ENCODE peak calls at places on chromosomes 16 and 17, in five cellular contexts. G, O, N, A and E are unnamed samples.

GRCh38 chr17:64628641-64629040 is 33.5 kb downstream of the SMURF2 start:
- DNase-seq in G (no peak), N (no peak), O (no peak), A (no peak), E (no peak)

GRCh38 chr17:29263916-29264315 is 17.3 kb downstream of the CRYBA1 start:
- DNase-seq in N (no peak), O (no peak), A (no peak), G (no peak), E (no peak)

GRCh38 chr17:48484850-48485249 is 46.0 kb downstream of the HOXB1 start:
- DNase-seq in O (no peak), G (no peak), A (no peak), N (no peak), E (no peak)

GRCh38 chr17:4488989-4489595 is 9.6 kb upstream of the SPNS2 start:
- DNase-seq in O (peak), N (no peak), G (no peak), A (no peak), E (no peak)

GRCh38 chr17:79988163-79988971 is 47.3 kb downstream of the TBC1D16 start:
- DNase-seq in N (peak), O (peak), G (no peak), A (no peak), E (peak)

GRCh38 chr17:15908378-15908777 is 36.6 kb upstream of the ADORA2B start:
- DNase-seq in O (no peak), A (no peak), N (no peak), G (no peak), E (no peak)

GRCh38 chr16:31874354-31875111 is 926 bp downstream of the ZNF267 start:
- DNase-seq in A (peak), G (no peak), O (peak), N (no peak), E (peak)

GRCh38 chr17:4492762-4493561 is 5.7 kb upstream of the SPNS2 start:
- DNase-seq in G (no peak), A (no peak), N (peak), O (peak), E (peak)

GRCh38 chr16:11359370-11359769 is 14.1 kb downstream of the RMI2 start:
- DNase-seq in A (no peak), G (no peak), O (peak), N (no peak), E (peak)

GRCh38 chr17:79082311-79083190 is 7.9 kb downstream of the ENGASE start:
- DNase-seq in G (no peak), O (peak), A (peak), N (peak), E (peak)

GRCh38 chr16:1776672-1776955 is 3.7 kb upstream of the MRPS34 start:
- DNase-seq in G (no peak), N (peak), A (no peak), O (no peak), E (no peak)

GRCh38 chr17:41537614-41537954 is 9.5 kb upstream of the KRT19 start:
- DNase-seq in N (no peak), G (no peak), O (no peak), A (no peak), E (no peak)

GRCh38 chr16:69691980-69692911 is 34.1 kb downstream of the NQO1 start:
- DNase-seq in G (no peak), N (no peak), A (no peak), O (no peak), E (no peak)

GRCh38 chr16:49969356-49970030 is 55.5 kb upstream of the CNEP1R1 start:
- DNase-seq in G (no peak), N (no peak), A (no peak), O (no peak), E (no peak)

GRCh38 chr17:10305336-10306096 is 67.3 kb downstream of the MYH13 start:
- DNase-seq in A (no peak), O (no peak), N (no peak), G (no peak), E (no peak)

GRCh38 chr17:41678907-41679739 is 9.6 kb upstream of the EIF1 start:
- DNase-seq in N (no peak), O (no peak), G (no peak), A (no peak), E (peak)

GRCh38 chr17:13385481-13385907 is 216.2 kb downstream of the HS3ST3A1 start:
- DNase-seq in O (no peak), A (no peak), G (no peak), N (no peak), E (no peak)

GRCh38 chr17:21239680-21240374 is 13.4 kb downstream of the NATD1 start:
- DNase-seq in O (peak), N (no peak), G (no peak), A (peak), E (no peak)

GRCh38 chr17:82752371-82753200 is 721 bp downstream of the TBCD start:
- DNase-seq in O (peak), G (no peak), N (peak), A (no peak), E (peak)

GRCh38 chr17:67974598-67975066 is 21.6 kb downstream of the C17orf58 start:
- DNase-seq in G (no peak), O (no peak), A (no peak), N (no peak), E (no peak)

GRCh38 chr17:50634915-50635719 is 436 bp downstream of the ABCC3 start:
- DNase-seq in O (no peak), N (no peak), A (no peak), G (no peak), E (peak)

GRCh38 chr17:80673152-80673920 is 128.7 kb downstream of the RPTOR start:
- DNase-seq in N (no peak), O (no peak), A (no peak), G (no peak), E (no peak)

GRCh38 chr16:53043986-53044571 is 8.6 kb downstream of the CHD9NB start:
- DNase-seq in G (no peak), A (no peak), O (no peak), N (peak), E (peak)

GRCh38 chr16:72961863-72962262 is 86.1 kb downstream of the ZFHX3 start:
- DNase-seq in A (no peak), G (no peak), O (no peak), N (peak), E (no peak)

GRCh38 chr16:18846416-18846815 is 45.1 kb upstream of the ARL6IP1 start:
- DNase-seq in O (no peak), A (no peak), N (no peak), G (no peak), E (no peak)

GRCh38 chr16:22732959-22733358 is 81.0 kb upstream of the HS3ST2 start:
- DNase-seq in A (no peak), G (no peak), N (no peak), O (no peak), E (no peak)

GRCh38 chr17:6109541-6109940 is 39.4 kb downstream of the WSCD1 start:
- DNase-seq in O (no peak), G (no peak), A (no peak), N (peak), E (no peak)

GRCh38 chr17:63930951-63931575 is 1.1 kb downstream of the CD79B start:
- DNase-seq in A (no peak), O (no peak), G (no peak), N (peak), E (no peak)

GRCh38 chr17:80307994-80308671 is 47.5 kb downstream of the RNF213 start:
- DNase-seq in N (no peak), O (no peak), A (peak), G (no peak), E (no peak)